ENCODE peak calls at places on chromosomes 5 and 9, in nine cellular contexts. X is psoas muscle, N is GM23248, K is right atrium auricular region, F is right cardiac atrium, S is A673, T is left ventricle myocardium inferior, L is kidney, A is aorta. I is an unnamed sample.

GRCh38 chr5:44002381-44002901 is 386.8 kb downstream of the FGF10 start:
- DNase-seq in L (no peak), F (no peak), X (no peak), S (no peak), K (no peak), T (no peak), N (peak; percentile 49), A (no peak), I (no peak)

GRCh38 chr5:132747064-132747692 is at the start of gene CCNI2:
- DNase-seq in A (no peak), X (no peak), S (no peak), F (no peak), L (peak; percentile 83), K (no peak), T (no peak), N (peak; percentile 56), I (no peak)

GRCh38 chr5:172714491-172715420 is 56.2 kb downstream of the DUSP1 start:
- DNase-seq in X (peak; percentile 86), L (peak; percentile 95), N (peak; percentile 78), A (peak; percentile 91), T (peak; percentile 82), S (peak; percentile 69), K (peak; percentile 92), F (peak; percentile 84), I (peak; percentile 93)

GRCh38 chr9:137316012-137316981 is 14.2 kb upstream of the NRARP start:
- DNase-seq in X (peak; percentile 63), S (peak; percentile 56), L (peak; percentile 75), T (peak; percentile 68), N (peak; percentile 77), K (no peak), A (peak; percentile 86), F (peak; percentile 74), I (no peak)

GRCh38 chr9:121299467-121300282 is 31.7 kb downstream of the GSN start:
- DNase-seq in S (no peak), K (peak; percentile 90), T (peak; percentile 93), A (peak; percentile 87), X (peak; percentile 92), L (peak; percentile 90), F (peak; percentile 92), N (peak; percentile 76), I (no peak)

GRCh38 chr5:74541381-74541781 is 99.1 kb downstream of the ENC1 start:
- DNase-seq in A (no peak), N (peak; percentile 43), K (no peak), T (no peak), F (no peak), X (no peak), S (peak; percentile 38), L (no peak), I (no peak)

GRCh38 chr9:121557581-121558422 is 58.2 kb upstream of the GGTA1 start:
- DNase-seq in K (peak; percentile 82), X (peak; percentile 87), S (peak; percentile 84), F (peak; percentile 75), T (peak; percentile 65), N (peak; percentile 84), L (peak; percentile 91), A (peak; percentile 94), I (no peak)

GRCh38 chr9:133102190-133103021 is 18.6 kb downstream of the RALGDS start:
- DNase-seq in F (no peak), S (no peak), T (no peak), X (peak; percentile 37), L (peak; percentile 43), N (no peak), K (no peak), A (peak; percentile 67), I (peak; percentile 61)

GRCh38 chr5:68875351-68875750 is 218.5 kb upstream of the SLC30A5 start:
- DNase-seq in L (no peak), T (no peak), F (no peak), X (no peak), A (no peak), S (no peak), N (no peak), K (no peak), I (no peak)

GRCh38 chr5:16934669-16935068 is 1.4 kb downstream of the MYO10 start:
- DNase-seq in T (no peak), F (no peak), L (no peak), N (peak; percentile 61), A (no peak), S (no peak), X (no peak), K (no peak), I (no peak)

GRCh38 chr9:89991204-89991790 is 386.5 kb downstream of the GADD45G start:
- DNase-seq in L (no peak), S (no peak), A (no peak), X (no peak), F (no peak), K (no peak), T (no peak), N (no peak), I (no peak)

GRCh38 chr5:39757121-39757520 is 332.3 kb upstream of the DAB2 start:
- DNase-seq in T (no peak), L (no peak), K (no peak), A (no peak), F (no peak), X (no peak), N (peak; percentile 4), S (no peak), I (no peak)

GRCh38 chr9:133189826-133190225 is 19.2 kb downstream of the OBP2B start:
- DNase-seq in X (no peak), T (no peak), S (no peak), K (no peak), L (peak; percentile 41), A (peak; percentile 50), F (no peak), N (no peak), I (no peak)

GRCh38 chr9:108743901-108744371 is 111.8 kb downstream of the ACTL7B start:
- DNase-seq in K (peak; percentile 52), F (no peak), T (no peak), S (peak; percentile 8), L (no peak), A (no peak), N (peak; percentile 14), X (no peak), I (no peak)

GRCh38 chr5:11912-12311 is 80.1 kb upstream of the PLEKHG4B start:
- DNase-seq in L (no peak), F (no peak), N (peak; percentile 60), S (no peak), K (no peak), X (no peak), A (no peak), T (no peak), I (no peak)

GRCh38 chr5:115386657-115387056 is 90.2 kb upstream of the CCDC112 start:
- DNase-seq in S (no peak), A (no peak), K (no peak), T (no peak), N (no peak), F (no peak), X (no peak), L (no peak), I (no peak)

GRCh38 chr5:160903076-160903475 is 51.1 kb upstream of the ATP10B start:
- DNase-seq in N (no peak), T (no peak), X (no peak), F (no peak), A (no peak), K (no peak), S (no peak), L (no peak), I (no peak)

GRCh38 chr9:121280715-121281613 is 13.0 kb downstream of the GSN start:
- DNase-seq in A (no peak), T (no peak), F (no peak), N (no peak), K (no peak), L (no peak), S (no peak), X (no peak), I (no peak)

GRCh38 chr5:62732677-62733121 is 154.1 kb downstream of the LRRC70 start:
- DNase-seq in K (no peak), T (no peak), L (no peak), N (peak; percentile 6), F (peak; percentile 26), S (no peak), X (no peak), A (no peak), I (no peak)

GRCh38 chr5:1565737-1566734 is 42.3 kb upstream of the LPCAT1 start:
- DNase-seq in A (no peak), X (peak; percentile 90), T (no peak), S (no peak), L (no peak), N (no peak), K (no peak), F (no peak), I (peak; percentile 69)

DNA sequence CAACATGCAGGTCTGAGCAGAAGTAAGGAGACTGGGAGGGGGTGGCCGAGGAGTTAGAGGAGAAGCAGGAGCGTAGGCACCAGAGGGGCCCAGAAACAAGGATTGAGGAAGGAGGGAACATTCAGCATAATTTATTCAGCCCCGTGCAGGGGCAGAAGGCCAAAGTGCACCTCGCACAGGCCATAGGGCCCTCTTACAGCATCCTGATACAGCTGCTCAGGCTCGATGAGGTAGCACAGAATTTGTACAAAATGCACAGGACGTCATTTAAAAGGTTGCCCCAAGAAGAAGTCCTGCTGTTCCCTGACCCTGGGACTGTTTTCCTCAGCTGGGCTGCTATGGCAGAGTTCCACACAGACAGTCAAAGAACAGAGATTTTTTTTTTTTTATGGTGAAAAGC is 2.1 kb upstream of the GRM6 start:
- DNase-seq in K (no peak), X (no peak), A (no peak), T (no peak), S (no peak), F (no peak), N (no peak), L (no peak), I (no peak)
- H3K9me3 ChIP-seq in K (no peaks in the 10 kb centered on the region), X (peaks cover 3% of the 10 kb centered on the region), A (peaks cover 7% of the 10 kb centered on the region), T (no peaks in the 10 kb centered on the region), S (no peaks in the 10 kb centered on the region), F (no peaks in the 10 kb centered on the region), N (no peaks in the 10 kb centered on the region), L (no peaks in the 10 kb centered on the region), I (peaks cover 6% of the 10 kb centered on the region)

GRCh38 chr9:130029591-130029990 is 13.4 kb downstream of the FNBP1 start:
- DNase-seq in A (no peak), N (no peak), K (no peak), L (no peak), T (no peak), F (no peak), S (no peak), X (no peak), I (no peak)
- H3K27ac ChIP-seq in A (no peak overlapping the region), N (no peak overlapping the region), K (no peak overlapping the region), L (no peak overlapping the region), T (no peak overlapping the region), F (no peak overlapping the region), S (no peak overlapping the region), X (no peak overlapping the region), I (no peak overlapping the region)

DNA sequence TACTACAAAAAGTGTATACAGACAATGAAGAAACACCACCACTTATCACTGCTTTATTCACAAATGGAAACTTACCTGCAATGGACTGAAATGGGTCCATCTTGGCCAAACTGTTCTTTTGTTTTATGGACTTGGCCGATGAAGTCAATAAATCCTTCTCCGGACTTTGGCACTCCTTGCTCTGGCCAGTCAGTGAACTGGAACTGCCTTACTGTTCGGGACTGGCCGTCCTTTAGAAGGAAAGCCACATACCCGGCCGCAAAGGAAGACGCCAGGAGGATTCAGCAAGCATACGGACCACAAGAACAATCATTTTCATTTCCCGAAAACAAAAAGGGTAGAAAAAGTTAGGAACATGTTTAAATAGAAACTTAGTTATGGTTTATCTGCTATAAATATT is 531.9 kb upstream of the DMAC1 start:
- DNase-seq in K (no peak), X (peak; percentile 46), L (peak; percentile 16), T (no peak), F (no peak), A (no peak), N (no peak), S (no peak), I (no peak)
- H3K9me3 ChIP-seq in K (no peaks in the 10 kb centered on the region), X (no peaks in the 10 kb centered on the region), L (no peaks in the 10 kb centered on the region), T (no peaks in the 10 kb centered on the region), F (no peaks in the 10 kb centered on the region), A (no peaks in the 10 kb centered on the region), N (no peaks in the 10 kb centered on the region), S (peaks cover 10% of the 10 kb centered on the region), I (no peaks in the 10 kb centered on the region)

GRCh38 chr5:56405536-56405935 is 172.4 kb upstream of the ANKRD55 start:
- DNase-seq in T (no peak), L (no peak), N (no peak), K (no peak), F (no peak), A (no peak), S (no peak), X (no peak), I (no peak)
- H3K27ac ChIP-seq in T (no peak overlapping the region), L (peak overlapping the region; percentile 63), N (no peak overlapping the region), K (no peak overlapping the region), F (no peak overlapping the region), A (no peak overlapping the region), S (no peak overlapping the region), X (no peak overlapping the region), I (no peak overlapping the region)

I was measured in RWPE2.